ENCODE peak calls at places on chromosomes 2 and 18, in six cellular contexts. One of them, this sample, is unnamed.

GRCh38 chr2:138012082-138012481 is 47.8 kb downstream of the HNMT start:
- DNase-seq in GOT3: no peak
- DNase-seq in HT1080: no peak
- DNase-seq in H9: no peak
- DNase-seq in nephron progenitor cell: no peak
- DNase-seq in cardiac fibroblast: no peak
- DNase-seq in this sample: no peak

GRCh38 chr2:189500456-189501160 is 59.3 kb downstream of the WDR75 start:
- DNase-seq in nephron progenitor cell: no peak
- DNase-seq in cardiac fibroblast: no peak
- DNase-seq in H9: no peak
- DNase-seq in GOT3: no peak
- DNase-seq in HT1080: no peak
- DNase-seq in this sample: no peak

GRCh38 chr2:215718426-215718825 is 282.6 kb upstream of the FN1 start:
- DNase-seq in cardiac fibroblast: no peak
- DNase-seq in H9: no peak
- DNase-seq in GOT3: no peak
- DNase-seq in HT1080: no peak
- DNase-seq in nephron progenitor cell: no peak
- DNase-seq in this sample: no peak

GRCh38 chr18:13703899-13704298 is 22.5 kb downstream of the FAM210A start:
- DNase-seq in cardiac fibroblast: peak
- DNase-seq in nephron progenitor cell: no peak
- DNase-seq in GOT3: no peak
- DNase-seq in HT1080: peak
- DNase-seq in H9: no peak
- DNase-seq in this sample: peak

GRCh38 chr2:239267411-239267941 is 133.3 kb downstream of the HDAC4 start:
- DNase-seq in nephron progenitor cell: no peak
- DNase-seq in cardiac fibroblast: peak
- DNase-seq in HT1080: peak
- DNase-seq in H9: no peak
- DNase-seq in GOT3: no peak
- DNase-seq in this sample: no peak

GRCh38 chr2:190636362-190636761 is 12.5 kb upstream of the NAB1 start:
- DNase-seq in GOT3: no peak
- DNase-seq in HT1080: peak
- DNase-seq in cardiac fibroblast: peak
- DNase-seq in nephron progenitor cell: no peak
- DNase-seq in H9: no peak
- DNase-seq in this sample: peak

GRCh38 chr2:57549642-57550102 is 496.9 kb upstream of the VRK2 start:
- DNase-seq in H9: no peak
- DNase-seq in cardiac fibroblast: peak
- DNase-seq in GOT3: no peak
- DNase-seq in nephron progenitor cell: no peak
- DNase-seq in HT1080: peak
- DNase-seq in this sample: peak

GRCh38 chr2:74860079-74860478 is 26.2 kb downstream of the HK2 start:
- DNase-seq in nephron progenitor cell: no peak
- DNase-seq in GOT3: no peak
- DNase-seq in H9: no peak
- DNase-seq in cardiac fibroblast: no peak
- DNase-seq in HT1080: no peak
- DNase-seq in this sample: no peak

GRCh38 chr2:198517961-198518360 is 713.6 kb downstream of the PLCL1 start:
- DNase-seq in H9: no peak
- DNase-seq in HT1080: no peak
- DNase-seq in GOT3: no peak
- DNase-seq in cardiac fibroblast: no peak
- DNase-seq in nephron progenitor cell: no peak
- DNase-seq in this sample: no peak

GRCh38 chr2:106296182-106296815 is 102.2 kb upstream of the UXS1 start:
- DNase-seq in nephron progenitor cell: no peak
- DNase-seq in GOT3: no peak
- DNase-seq in H9: no peak
- DNase-seq in HT1080: no peak
- DNase-seq in cardiac fibroblast: no peak
- DNase-seq in this sample: no peak

GRCh38 chr2:11112870-11113428 is 42.3 kb upstream of the SLC66A3 start:
- DNase-seq in HT1080: no peak
- DNase-seq in H9: no peak
- DNase-seq in nephron progenitor cell: no peak
- DNase-seq in GOT3: no peak
- DNase-seq in cardiac fibroblast: no peak
- DNase-seq in this sample: no peak

GRCh38 chr2:71716697-71717624 is 263.6 kb downstream of the DYSF start:
- DNase-seq in H9: no peak
- DNase-seq in HT1080: peak
- DNase-seq in cardiac fibroblast: peak
- DNase-seq in nephron progenitor cell: no peak
- DNase-seq in GOT3: no peak
- DNase-seq in this sample: no peak

GRCh38 chr18:10249270-10249669 is 205.2 kb upstream of the APCDD1 start:
- DNase-seq in nephron progenitor cell: no peak
- DNase-seq in cardiac fibroblast: no peak
- DNase-seq in HT1080: no peak
- DNase-seq in GOT3: no peak
- DNase-seq in H9: peak
- DNase-seq in this sample: no peak

GRCh38 chr2:218026676-218027425 is 24.1 kb upstream of the TNS1 start:
- DNase-seq in H9: peak
- DNase-seq in GOT3: no peak
- DNase-seq in HT1080: no peak
- DNase-seq in cardiac fibroblast: no peak
- DNase-seq in nephron progenitor cell: no peak
- DNase-seq in this sample: no peak

GRCh38 chr2:214310319-214310718 is 100.5 kb upstream of the VWC2L start:
- DNase-seq in HT1080: peak
- DNase-seq in cardiac fibroblast: peak
- DNase-seq in nephron progenitor cell: no peak
- DNase-seq in GOT3: no peak
- DNase-seq in H9: peak
- DNase-seq in this sample: no peak

GRCh38 chr2:195009202-195009601 is 647.8 kb upstream of the SLC39A10 start:
- DNase-seq in GOT3: no peak
- DNase-seq in HT1080: peak
- DNase-seq in H9: no peak
- DNase-seq in cardiac fibroblast: peak
- DNase-seq in nephron progenitor cell: no peak
- DNase-seq in this sample: no peak

GRCh38 chr2:202643012-202643858 is 8.5 kb downstream of the FAM117B start:
- DNase-seq in HT1080: no peak
- DNase-seq in H9: no peak
- DNase-seq in GOT3: no peak
- DNase-seq in nephron progenitor cell: no peak
- DNase-seq in cardiac fibroblast: no peak
- DNase-seq in this sample: no peak

GRCh38 chr18:48060947-48061346 is 130.5 kb upstream of the SMAD2 start:
- DNase-seq in cardiac fibroblast: no peak
- DNase-seq in H9: no peak
- DNase-seq in nephron progenitor cell: no peak
- DNase-seq in GOT3: no peak
- DNase-seq in HT1080: no peak
- DNase-seq in this sample: no peak

GRCh38 chr2:111138834-111139233 is 18.1 kb downstream of the BCL2L11 start:
- DNase-seq in HT1080: no peak
- DNase-seq in cardiac fibroblast: no peak
- DNase-seq in H9: no peak
- DNase-seq in nephron progenitor cell: no peak
- DNase-seq in GOT3: no peak
- DNase-seq in this sample: no peak

GRCh38 chr18:29078272-29078671 is 901.3 kb upstream of the CDH2 start:
- DNase-seq in H9: no peak
- DNase-seq in GOT3: no peak
- DNase-seq in cardiac fibroblast: no peak
- DNase-seq in nephron progenitor cell: no peak
- DNase-seq in HT1080: no peak
- DNase-seq in this sample: no peak

GRCh38 chr18:50004013-50004412 is 190.7 kb upstream of the ACAA2 start:
- DNase-seq in cardiac fibroblast: no peak
- DNase-seq in nephron progenitor cell: no peak
- DNase-seq in H9: no peak
- DNase-seq in HT1080: no peak
- DNase-seq in GOT3: no peak
- DNase-seq in this sample: no peak

GRCh38 chr2:177340158-177340557 is 52.4 kb upstream of the AGPS start:
- DNase-seq in GOT3: no peak
- DNase-seq in HT1080: no peak
- DNase-seq in nephron progenitor cell: no peak
- DNase-seq in H9: no peak
- DNase-seq in cardiac fibroblast: no peak
- DNase-seq in this sample: peak

GRCh38 chr2:44010266-44010665 is 14.5 kb upstream of the LRPPRC start:
- DNase-seq in GOT3: no peak
- DNase-seq in H9: no peak
- DNase-seq in HT1080: no peak
- DNase-seq in cardiac fibroblast: no peak
- DNase-seq in nephron progenitor cell: no peak
- DNase-seq in this sample: no peak

GRCh38 chr2:217277646-217278048 is 417.8 kb upstream of the TNP1 start:
- DNase-seq in HT1080: peak
- DNase-seq in GOT3: no peak
- DNase-seq in H9: no peak
- DNase-seq in cardiac fibroblast: peak
- DNase-seq in nephron progenitor cell: no peak
- DNase-seq in this sample: peak

GRCh38 chr2:240269886-240270285 is 129.4 kb upstream of the OTOS start:
- DNase-seq in HT1080: no peak
- DNase-seq in cardiac fibroblast: no peak
- DNase-seq in nephron progenitor cell: no peak
- DNase-seq in GOT3: no peak
- DNase-seq in H9: no peak
- DNase-seq in this sample: no peak

GRCh38 chr18:44592639-44593038 is 88.0 kb upstream of the SETBP1 start:
- DNase-seq in nephron progenitor cell: no peak
- DNase-seq in HT1080: peak
- DNase-seq in GOT3: no peak
- DNase-seq in cardiac fibroblast: peak
- DNase-seq in H9: no peak
- DNase-seq in this sample: no peak

GRCh38 chr2:205889073-205889472 is 196.9 kb downstream of the INO80D start:
- DNase-seq in cardiac fibroblast: peak
- DNase-seq in HT1080: peak
- DNase-seq in GOT3: no peak
- DNase-seq in nephron progenitor cell: no peak
- DNase-seq in H9: no peak
- DNase-seq in this sample: peak

GRCh38 chr18:55763805-55764204 is 175.8 kb upstream of the TCF4 start:
- DNase-seq in nephron progenitor cell: no peak
- DNase-seq in cardiac fibroblast: no peak
- DNase-seq in HT1080: no peak
- DNase-seq in GOT3: no peak
- DNase-seq in H9: no peak
- DNase-seq in this sample: no peak

This sample was measured in RKO.